ENCODE peak calls at places on chromosomes 6 and 20, in four cellular contexts. J, H, B and V are unnamed samples.

GRCh38 chr6:151372164-151372563 is 19.2 kb downstream of the ZBTB2 start:
- DNase-seq in J (no peak), H (no peak), B (no peak), V (no peak)

GRCh38 chr6:56954389-56955170 is at the start of gene BEND6:
- DNase-seq in J (peak; percentile 43), H (peak; percentile 9), B (peak; percentile 90), V (peak; percentile 63)

GRCh38 chr20:45826381-45827019 is 612 bp downstream of the TNNC2 start:
- DNase-seq in J (no peak), H (no peak), B (peak; percentile 63), V (peak; percentile 54)

GRCh38 chr6:12963566-12963965 is 247.0 kb downstream of the PHACTR1 start:
- DNase-seq in J (no peak), H (no peak), B (no peak), V (no peak)

GRCh38 chr20:12057778-12058177 is 140.1 kb downstream of the BTBD3 start:
- DNase-seq in J (no peak), H (no peak), B (no peak), V (no peak)

GRCh38 chr6:138795809-138796469 is at the start of gene ECT2L:
- DNase-seq in J (no peak), H (peak; percentile 29), B (peak; percentile 12), V (peak; percentile 80)

GRCh38 chr6:53361549-53362031 is 12.8 kb upstream of the ELOVL5 start:
- DNase-seq in J (peak; percentile 91), H (no peak), B (peak; percentile 42), V (no peak)

GRCh38 chr6:109671721-109672120 is 19.3 kb downstream of the AK9 start:
- DNase-seq in J (no peak), H (no peak), B (no peak), V (no peak)

GRCh38 chr6:157800420-157801237 is 22.4 kb upstream of the SNX9 start:
- DNase-seq in J (no peak), H (no peak), B (no peak), V (no peak)

GRCh38 chr20:38730989-38731737 is 6.9 kb downstream of the SLC32A1 start:
- DNase-seq in J (peak; percentile 81), H (peak; percentile 48), B (peak; percentile 83), V (no peak)

GRCh38 chr6:3285049-3285639 is 26.4 kb downstream of the PSMG4 start:
- DNase-seq in J (peak; percentile 32), H (no peak), B (no peak), V (peak; percentile 37)
- H3K27ac ChIP-seq in J (no peak overlapping the region), H (peak overlapping the region; percentile 24), B (no peak overlapping the region), V (no peak overlapping the region)

DNA sequence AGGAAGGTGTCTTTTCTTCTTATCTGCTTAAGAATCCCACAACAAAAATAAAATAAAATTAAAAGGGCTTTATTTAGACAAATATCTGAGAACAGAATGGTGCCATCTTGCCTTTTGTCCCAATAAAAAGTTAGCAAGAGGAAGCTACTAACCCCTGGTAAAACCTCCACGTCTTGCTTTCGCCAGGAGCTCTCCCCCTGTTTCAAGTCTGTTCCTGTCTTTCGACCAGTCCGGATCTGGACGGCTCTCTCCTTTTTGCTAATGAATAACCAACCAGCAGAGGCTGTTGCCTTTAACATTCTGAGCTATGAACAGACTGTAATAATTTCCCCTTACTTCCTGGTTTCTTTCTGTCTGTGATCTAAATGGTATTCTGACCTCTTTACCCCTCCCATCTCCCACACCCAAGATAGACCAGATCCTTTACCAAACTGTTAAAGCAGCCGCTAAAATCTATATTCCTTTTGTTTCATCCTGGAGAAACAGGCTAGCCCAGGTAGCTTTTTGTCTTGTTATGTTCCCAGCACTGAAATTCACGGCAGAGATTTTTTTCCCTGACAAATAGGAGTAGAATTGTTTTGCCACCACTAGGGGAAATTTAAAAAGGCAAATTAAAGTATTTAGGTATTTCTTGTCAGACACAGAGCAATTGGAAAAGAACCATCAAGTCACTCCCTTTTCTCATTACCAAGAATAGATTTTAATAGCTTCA is at the start of gene FRK:
- DNase-seq in J (no peak), H (no peak), B (no peak), V (peak; percentile 34)
- H3K4me3 ChIP-seq in J (no peak within 1 kb of the TSS), H (peak within 1 kb of the TSS; percentile 44), B (no peak within 1 kb of the TSS), V (peak within 1 kb of the TSS; percentile 64)

GRCh38 chr20:10667077-10667401 is 6.8 kb downstream of the JAG1 start:
- DNase-seq in J (no peak), H (no peak), B (no peak), V (peak; percentile 67)
- H3K4me1 ChIP-seq in J (no peaks in the 10 kb centered on the region), H (no peaks in the 10 kb centered on the region), B (peaks cover 7% of the 10 kb centered on the region), V (no peaks in the 10 kb centered on the region)

GRCh38 chr20:313402-313801 is 11.9 kb upstream of the SOX12 start:
- DNase-seq in J (no peak), H (no peak), B (no peak), V (no peak)
- H3K27ac ChIP-seq in J (no peak overlapping the region), H (no peak overlapping the region), B (no peak overlapping the region), V (no peak overlapping the region)

GRCh38 chr6:108274546-108274945 is 13.7 kb upstream of the SNX3 start:
- DNase-seq in J (no peak), H (no peak), B (no peak), V (no peak)
- H3K4me3 ChIP-seq in J (no peak overlapping the region), H (no peak overlapping the region), B (no peak overlapping the region), V (no peak overlapping the region)

DNA sequence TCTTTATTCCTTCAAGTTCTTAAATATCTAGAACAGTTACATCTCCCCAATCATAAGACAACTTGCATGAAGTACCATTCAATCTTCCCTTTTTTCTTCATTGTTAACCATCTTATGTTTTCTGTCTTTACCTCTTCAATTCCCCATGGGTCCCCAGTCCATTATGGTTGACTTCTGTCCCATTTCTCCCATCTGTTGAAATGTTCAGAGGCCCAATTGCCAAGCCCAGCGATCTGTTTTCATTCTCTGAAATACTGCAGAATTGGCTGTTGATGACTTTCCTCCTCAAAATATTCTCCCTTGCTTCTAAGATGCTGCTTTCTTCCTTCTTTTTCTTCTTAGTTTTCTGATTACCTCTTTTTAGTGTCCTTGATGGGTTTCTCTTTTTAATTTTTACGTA is 26.0 kb downstream of the DSTN start:
- DNase-seq in J (no peak), H (no peak), B (no peak), V (no peak)
- H3K4me1 ChIP-seq in J (no peaks in the 10 kb centered on the region), H (no peaks in the 10 kb centered on the region), B (no peaks in the 10 kb centered on the region), V (peaks cover 87% of the 10 kb centered on the region)